ENCODE peak calls at places on chromosome 20, in five cellular contexts. G is fibroblast of lung, I is ovary, E is neural progenitor cell, P is astrocyte of the spinal cord. L is an unnamed sample.

GRCh38 chr20:33490934-33491656 is 1.2 kb downstream of the CBFA2T2 start:
- DNase-seq in G (peak), I (no peak), E (no peak), P (no peak), L (no peak)

GRCh38 chr20:37276494-37277252 is 12.8 kb upstream of the MANBAL start:
- DNase-seq in G (peak), I (peak), E (no peak), P (peak), L (peak)

GRCh38 chr20:47432251-47433210 is 69.2 kb upstream of the NCOA3 start:
- DNase-seq in G (peak), I (no peak), E (no peak), P (no peak), L (no peak)

GRCh38 chr20:45419188-45420091 is 3.5 kb downstream of the PIGT start:
- DNase-seq in G (peak), I (no peak), E (no peak), P (peak), L (peak)

GRCh38 chr20:50794181-50794845 is 548 bp upstream of the BCAS4 start:
- DNase-seq in G (no peak), I (no peak), E (peak), P (no peak), L (no peak)

GRCh38 chr20:10113746-10114145 is 79.0 kb downstream of the ANKEF1 start:
- DNase-seq in G (peak), I (no peak), E (no peak), P (peak), L (peak)

GRCh38 chr20:13101276-13101675 is 92.5 kb downstream of the SPTLC3 start:
- DNase-seq in G (peak), I (no peak), E (no peak), P (peak), L (no peak)

GRCh38 chr20:44395963-44396340 is 40.5 kb downstream of the HNF4A start:
- DNase-seq in G (no peak), I (no peak), E (no peak), P (no peak), L (no peak)

GRCh38 chr20:44017905-44018683 is 103.4 kb downstream of the TOX2 start:
- DNase-seq in G (peak), I (peak), E (no peak), P (peak), L (peak)

GRCh38 chr20:16367948-16368560 is 205.2 kb downstream of the KIF16B start:
- DNase-seq in G (no peak), I (no peak), E (no peak), P (no peak), L (no peak)

GRCh38 chr20:63890616-63891015 is 4.3 kb upstream of the DNAJC5 start:
- DNase-seq in G (no peak), I (no peak), E (no peak), P (no peak), L (no peak)

GRCh38 chr20:63446174-63447024 is 26.1 kb downstream of the KCNQ2 start:
- DNase-seq in G (no peak), I (no peak), E (no peak), P (no peak), L (no peak)

GRCh38 chr20:50575869-50576720 is 65.9 kb downstream of the PTPN1 start:
- DNase-seq in G (peak), I (peak), E (peak), P (peak), L (peak)

GRCh38 chr20:32390999-32391398 is 32.9 kb downstream of the ASXL1 start:
- DNase-seq in G (no peak), I (no peak), E (no peak), P (no peak), L (peak)

GRCh38 chr20:48735112-48735511 is 92.7 kb downstream of the PREX1 start:
- DNase-seq in G (no peak), I (no peak), E (no peak), P (no peak), L (no peak)

GRCh38 chr20:16349518-16350295 is 223.5 kb downstream of the KIF16B start:
- DNase-seq in G (peak), I (no peak), E (no peak), P (peak), L (peak)

GRCh38 chr20:21613512-21613911 is 92.0 kb upstream of the PAX1 start:
- DNase-seq in G (no peak), I (no peak), E (no peak), P (no peak), L (no peak)

DNA sequence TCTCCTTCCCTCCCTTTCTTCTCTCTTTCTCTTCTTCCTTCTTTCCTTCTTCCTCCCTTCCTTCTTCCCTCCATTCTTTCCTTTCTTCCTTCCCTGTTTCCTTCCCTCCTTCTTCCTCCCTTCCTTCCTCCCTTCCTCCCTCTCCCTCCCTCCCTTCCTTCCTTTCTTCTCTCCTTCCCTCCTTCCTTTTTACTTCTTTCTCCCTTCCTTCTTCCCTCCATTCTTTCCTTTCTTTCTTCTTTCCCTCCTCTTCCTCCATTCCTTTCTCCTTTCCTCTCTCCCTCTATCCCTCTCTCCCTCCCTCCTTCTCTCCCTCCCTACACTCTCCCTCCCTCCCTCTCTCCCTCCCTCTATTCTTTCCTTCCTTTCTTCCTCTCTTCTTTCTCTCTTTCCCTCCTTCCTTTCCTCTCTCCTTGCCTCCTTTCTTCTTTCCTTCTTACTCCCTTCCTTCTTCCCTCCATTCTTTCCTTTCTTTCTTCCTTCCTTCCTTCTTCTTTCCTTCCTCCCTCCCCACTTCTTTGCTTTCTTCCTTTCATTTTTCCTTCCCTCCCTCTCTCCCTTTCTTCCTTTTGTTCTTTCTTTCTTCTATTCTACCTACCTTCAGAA is 200.4 kb upstream of the SSTR4 start:
- DNase-seq in G (no peak), I (no peak), E (no peak), P (no peak), L (no peak)
- H3K4me3 ChIP-seq in G (no peak), I (no peak), E (no peak), P (no peak), L (no peak)

DNA sequence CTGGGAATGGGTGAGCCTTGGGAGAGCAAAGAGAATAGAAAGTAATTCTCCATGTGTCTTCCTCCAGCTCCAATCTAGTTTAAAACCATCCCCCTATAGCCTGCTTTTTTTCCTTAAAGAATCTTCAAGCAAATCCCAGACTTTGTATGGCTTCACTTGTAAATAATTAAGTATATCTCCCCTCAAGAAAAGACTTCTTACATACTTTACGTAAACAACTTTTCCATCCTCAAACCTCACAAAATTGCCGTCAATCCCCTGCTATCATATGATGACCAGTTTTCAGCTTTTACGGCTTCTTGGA is 88.5 kb upstream of the PHACTR3 start:
- DNase-seq in G (no peak), I (no peak), E (no peak), P (no peak), L (no peak)
- TF ChIP-seq CTCF in G (no peak), I (no peak), E (no peak), P (no peak), L (no peak)

GRCh38 chr20:57696401-57696961 is 13.3 kb downstream of the PMEPA1 start:
- DNase-seq in G (no peak), I (no peak), E (no peak), P (no peak), L (no peak)
- H3K4me3 ChIP-seq in G (no peak), I (no peak), E (no peak), P (no peak), L (no peak)

DNA sequence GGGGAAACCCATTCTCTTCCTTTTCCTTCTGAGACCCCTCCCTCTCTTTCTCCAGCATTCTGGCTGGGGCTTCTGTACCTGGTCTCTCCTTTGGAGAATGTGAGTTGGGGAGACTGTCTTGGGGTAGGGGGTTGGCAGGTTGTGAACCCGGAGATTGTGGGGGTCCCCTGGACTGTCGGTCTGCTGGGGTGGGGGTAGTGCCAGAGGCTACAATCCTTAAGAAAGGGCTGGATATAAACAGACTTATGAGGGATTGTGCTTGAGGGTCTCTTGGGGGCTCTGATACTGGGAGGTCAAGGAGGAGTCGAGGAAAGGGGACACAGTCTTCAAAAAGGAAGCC is 2.4 kb downstream of the SPAG4 start:
- DNase-seq in G (no peak), I (no peak), E (no peak), P (no peak), L (no peak)
- TF ChIP-seq CTCF in G (no peak), I (no peak), E (no peak), P (no peak), L (no peak)

DNA sequence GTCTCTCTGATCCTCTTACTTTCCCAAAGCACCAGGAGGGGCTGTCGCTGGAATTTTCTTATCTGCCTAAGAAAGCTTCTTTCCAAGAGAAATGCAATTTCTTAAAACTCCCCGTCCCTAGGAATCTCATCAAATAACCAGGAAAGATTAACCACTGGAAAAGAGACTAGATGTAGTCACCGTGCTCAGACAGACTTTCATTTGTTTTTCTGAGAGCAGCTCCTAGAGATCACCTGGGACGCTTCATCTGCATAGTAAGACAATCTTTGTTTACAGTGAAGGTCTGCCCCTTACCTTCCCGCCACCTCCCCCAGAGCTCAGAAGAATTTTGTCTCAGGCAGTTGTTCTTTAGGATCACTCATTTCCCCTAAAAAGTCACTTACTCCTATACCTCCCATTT is 38.6 kb downstream of the PDYN start:
- DNase-seq in G (no peak), I (no peak), E (peak), P (no peak), L (no peak)
- H3K4me3 ChIP-seq in G (no peak), I (no peak), E (no peak), P (no peak), L (no peak)

L was measured in cardiac fibroblast.